ENCODE peak calls at places on chromosomes 13 and 19, in seven cellular contexts. One of them, this sample, is unnamed.

GRCh38 chr19:4057913-4058695 is 8.6 kb downstream of the ZBTB7A start:
- DNase-seq in NCI-H1092: no peak
- DNase-seq in HFF-Myc: peak; percentile 68
- DNase-seq in M059J: peak; percentile 81
- DNase-seq in astrocyte of the spinal cord: peak; percentile 79
- DNase-seq in AG04450: peak; percentile 48
- DNase-seq in endothelial cell of umbilical vein: peak; percentile 64
- DNase-seq in this sample: peak; percentile 65

GRCh38 chr19:1407662-1408299 is 395 bp downstream of the DAZAP1 start:
- DNase-seq in NCI-H1092: no peak
- DNase-seq in astrocyte of the spinal cord: no peak
- DNase-seq in AG04450: no peak
- DNase-seq in endothelial cell of umbilical vein: no peak
- DNase-seq in M059J: peak; percentile 26
- DNase-seq in HFF-Myc: no peak
- DNase-seq in this sample: no peak

GRCh38 chr13:106532111-106532929 is 3.1 kb downstream of the EFNB2 start:
- DNase-seq in HFF-Myc: no peak
- DNase-seq in endothelial cell of umbilical vein: peak; percentile 65
- DNase-seq in M059J: peak; percentile 49
- DNase-seq in astrocyte of the spinal cord: peak; percentile 59
- DNase-seq in NCI-H1092: no peak
- DNase-seq in AG04450: no peak
- DNase-seq in this sample: no peak

GRCh38 chr13:59094149-59094548 is 1069.6 kb downstream of the DIAPH3 start:
- DNase-seq in M059J: peak; percentile 51
- DNase-seq in HFF-Myc: no peak
- DNase-seq in endothelial cell of umbilical vein: peak; percentile 61
- DNase-seq in AG04450: no peak
- DNase-seq in astrocyte of the spinal cord: no peak
- DNase-seq in NCI-H1092: no peak
- DNase-seq in this sample: no peak

GRCh38 chr13:51643114-51643881 is 59.0 kb downstream of the WDFY2 start:
- DNase-seq in astrocyte of the spinal cord: peak; percentile 89
- DNase-seq in HFF-Myc: peak; percentile 83
- DNase-seq in endothelial cell of umbilical vein: peak; percentile 62
- DNase-seq in M059J: peak; percentile 92
- DNase-seq in AG04450: peak; percentile 63
- DNase-seq in NCI-H1092: no peak
- DNase-seq in this sample: peak; percentile 88

GRCh38 chr19:5131031-5131865 is 162.3 kb downstream of the KDM4B start:
- DNase-seq in AG04450: no peak
- DNase-seq in astrocyte of the spinal cord: no peak
- DNase-seq in NCI-H1092: no peak
- DNase-seq in HFF-Myc: no peak
- DNase-seq in M059J: no peak
- DNase-seq in endothelial cell of umbilical vein: no peak
- DNase-seq in this sample: no peak

GRCh38 chr13:34349091-34349722 is 531.3 kb downstream of the RFC3 start:
- DNase-seq in endothelial cell of umbilical vein: peak; percentile 81
- DNase-seq in M059J: peak; percentile 97
- DNase-seq in NCI-H1092: no peak
- DNase-seq in AG04450: peak; percentile 80
- DNase-seq in astrocyte of the spinal cord: peak; percentile 97
- DNase-seq in HFF-Myc: peak; percentile 98
- DNase-seq in this sample: peak; percentile 81

GRCh38 chr13:44843403-44843802 is 145.9 kb downstream of the NUFIP1 start:
- DNase-seq in endothelial cell of umbilical vein: no peak
- DNase-seq in M059J: peak; percentile 69
- DNase-seq in AG04450: no peak
- DNase-seq in NCI-H1092: no peak
- DNase-seq in astrocyte of the spinal cord: no peak
- DNase-seq in HFF-Myc: no peak
- DNase-seq in this sample: no peak

GRCh38 chr13:30791354-30791921 is 56.1 kb downstream of the ALOX5AP start:
- DNase-seq in HFF-Myc: peak; percentile 84
- DNase-seq in NCI-H1092: no peak
- DNase-seq in AG04450: no peak
- DNase-seq in astrocyte of the spinal cord: peak; percentile 61
- DNase-seq in M059J: no peak
- DNase-seq in endothelial cell of umbilical vein: no peak
- DNase-seq in this sample: no peak

GRCh38 chr19:2548966-2549365 is 73.0 kb downstream of the GADD45B start:
- DNase-seq in NCI-H1092: no peak
- DNase-seq in endothelial cell of umbilical vein: no peak
- DNase-seq in AG04450: no peak
- DNase-seq in M059J: no peak
- DNase-seq in HFF-Myc: no peak
- DNase-seq in astrocyte of the spinal cord: no peak
- DNase-seq in this sample: no peak

GRCh38 chr19:40754611-40755247 is 3.7 kb downstream of the SNRPA start:
- DNase-seq in endothelial cell of umbilical vein: no peak
- DNase-seq in HFF-Myc: no peak
- DNase-seq in AG04450: no peak
- DNase-seq in NCI-H1092: no peak
- DNase-seq in astrocyte of the spinal cord: no peak
- DNase-seq in M059J: peak; percentile 54
- DNase-seq in this sample: no peak

GRCh38 chr13:64429691-64430090 is 2800.4 kb downstream of the PCDH9 start:
- DNase-seq in AG04450: no peak
- DNase-seq in astrocyte of the spinal cord: no peak
- DNase-seq in NCI-H1092: no peak
- DNase-seq in HFF-Myc: no peak
- DNase-seq in endothelial cell of umbilical vein: no peak
- DNase-seq in M059J: no peak
- DNase-seq in this sample: no peak

GRCh38 chr13:24502567-24503375 is 9.8 kb downstream of the PARP4 start:
- DNase-seq in NCI-H1092: no peak
- DNase-seq in astrocyte of the spinal cord: peak; percentile 63
- DNase-seq in M059J: peak; percentile 89
- DNase-seq in AG04450: no peak
- DNase-seq in HFF-Myc: peak; percentile 24
- DNase-seq in endothelial cell of umbilical vein: peak; percentile 45
- DNase-seq in this sample: no peak

GRCh38 chr19:43784251-43784980 is 3.6 kb upstream of the KCNN4 start:
- DNase-seq in AG04450: peak; percentile 55
- DNase-seq in NCI-H1092: no peak
- DNase-seq in HFF-Myc: peak; percentile 59
- DNase-seq in astrocyte of the spinal cord: peak; percentile 86
- DNase-seq in endothelial cell of umbilical vein: peak; percentile 62
- DNase-seq in M059J: peak; percentile 95
- DNase-seq in this sample: peak; percentile 62

GRCh38 chr13:97300871-97301270 is 78.7 kb downstream of the MBNL2 start:
- DNase-seq in HFF-Myc: no peak
- DNase-seq in endothelial cell of umbilical vein: no peak
- DNase-seq in AG04450: no peak
- DNase-seq in astrocyte of the spinal cord: no peak
- DNase-seq in M059J: no peak
- DNase-seq in NCI-H1092: no peak
- DNase-seq in this sample: no peak

GRCh38 chr19:13693933-13694332 is 70.4 kb upstream of the MRI1 start:
- DNase-seq in HFF-Myc: no peak
- DNase-seq in M059J: no peak
- DNase-seq in astrocyte of the spinal cord: no peak
- DNase-seq in AG04450: no peak
- DNase-seq in NCI-H1092: peak; percentile 47
- DNase-seq in endothelial cell of umbilical vein: no peak
- DNase-seq in this sample: no peak

GRCh38 chr19:48492925-48493717 is 18.5 kb downstream of the LMTK3 start:
- DNase-seq in endothelial cell of umbilical vein: peak; percentile 97
- DNase-seq in HFF-Myc: peak; percentile 85
- DNase-seq in M059J: peak; percentile 97
- DNase-seq in astrocyte of the spinal cord: peak; percentile 98
- DNase-seq in NCI-H1092: peak; percentile 54
- DNase-seq in AG04450: peak; percentile 91
- DNase-seq in this sample: no peak

GRCh38 chr19:40513741-40514315 is 47.0 kb downstream of the SPTBN4 start:
- DNase-seq in astrocyte of the spinal cord: no peak
- DNase-seq in NCI-H1092: no peak
- DNase-seq in endothelial cell of umbilical vein: no peak
- DNase-seq in M059J: no peak
- DNase-seq in AG04450: no peak
- DNase-seq in HFF-Myc: no peak
- DNase-seq in this sample: no peak

GRCh38 chr19:9934132-9934950 is 2.0 kb downstream of the OLFM2 start:
- DNase-seq in HFF-Myc: peak; percentile 42
- DNase-seq in endothelial cell of umbilical vein: peak; percentile 50
- DNase-seq in AG04450: no peak
- DNase-seq in M059J: peak; percentile 35
- DNase-seq in astrocyte of the spinal cord: peak; percentile 53
- DNase-seq in NCI-H1092: peak; percentile 7
- DNase-seq in this sample: no peak

GRCh38 chr19:58361900-58362271 is 665 bp downstream of the ZNF497 start:
- DNase-seq in NCI-H1092: peak; percentile 30
- DNase-seq in astrocyte of the spinal cord: no peak
- DNase-seq in HFF-Myc: no peak
- DNase-seq in M059J: peak; percentile 52
- DNase-seq in AG04450: no peak
- DNase-seq in endothelial cell of umbilical vein: no peak
- DNase-seq in this sample: no peak

GRCh38 chr13:33087790-33088189 is 71.6 kb downstream of the KL start:
- DNase-seq in AG04450: no peak
- DNase-seq in HFF-Myc: no peak
- DNase-seq in endothelial cell of umbilical vein: peak; percentile 30
- DNase-seq in M059J: peak; percentile 29
- DNase-seq in NCI-H1092: no peak
- DNase-seq in astrocyte of the spinal cord: no peak
- DNase-seq in this sample: no peak